ENCODE peak calls at places on chromosome 12, in ten cellular contexts. H is GM13976; M is right atrium auricular region; I is body of pancreas; C is CD8-positive, alpha-beta T cell; A is left lung; F is uterus; W is tibial artery; T is sigmoid colon; V is astrocyte. Y is an unnamed sample.

GRCh38 chr12:132366341-132366861 is 37.0 kb upstream of the GALNT9 start:
- DNase-seq in I (no peak), W (no peak), A (peak), T (peak), H (no peak), V (no peak), C (no peak), M (no peak), F (no peak), Y (no peak)

GRCh38 chr12:70448371-70448770 is 82.3 kb downstream of the KCNMB4 start:
- DNase-seq in F (no peak), M (no peak), C (no peak), T (no peak), A (no peak), H (no peak), I (no peak), V (peak), W (no peak), Y (no peak)

GRCh38 chr12:6872073-6873048 is 742 bp downstream of the SPSB2 start:
- DNase-seq in T (peak), M (peak), F (peak), A (peak), I (peak), H (peak), V (no peak), W (peak), C (peak), Y (peak)

GRCh38 chr12:52082668-52082987 is 3.1 kb downstream of the SMIM41 start:
- DNase-seq in T (no peak), V (no peak), W (no peak), H (peak), A (no peak), C (no peak), I (no peak), F (no peak), M (no peak), Y (no peak)

GRCh38 chr12:512933-513332 is 53.2 kb downstream of the B4GALNT3 start:
- DNase-seq in A (no peak), W (no peak), T (no peak), F (no peak), H (no peak), M (no peak), I (no peak), V (no peak), C (no peak), Y (no peak)

GRCh38 chr12:124296916-124297351 is 2.0 kb downstream of the RFLNA start:
- DNase-seq in H (peak), A (peak), T (no peak), C (no peak), W (no peak), F (no peak), V (no peak), M (no peak), I (no peak), Y (no peak)

GRCh38 chr12:32302218-32302826 is 97.0 kb upstream of the FGD4 start:
- DNase-seq in T (no peak), V (no peak), A (no peak), C (no peak), M (no peak), H (peak), I (no peak), F (no peak), W (no peak), Y (peak)

GRCh38 chr12:85741051-85741450 is 95.2 kb downstream of the RASSF9 start:
- DNase-seq in A (no peak), H (no peak), I (no peak), F (no peak), C (no peak), W (no peak), M (no peak), V (no peak), T (no peak), Y (no peak)

GRCh38 chr12:49478949-49479664 is 59.7 kb upstream of the KCNH3 start:
- DNase-seq in A (no peak), W (no peak), V (no peak), T (no peak), I (no peak), F (no peak), H (no peak), C (no peak), M (no peak), Y (no peak)

GRCh38 chr12:54463034-54463433 is 10.4 kb downstream of the GTSF1 start:
- DNase-seq in T (peak), C (no peak), H (no peak), W (peak), V (peak), A (no peak), F (no peak), I (no peak), M (peak), Y (no peak)

GRCh38 chr12:20513189-20513588 is 144.9 kb downstream of the PDE3A start:
- DNase-seq in V (no peak), C (no peak), T (no peak), A (no peak), M (no peak), W (no peak), I (no peak), F (no peak), H (no peak), Y (no peak)

GRCh38 chr12:80624986-80625530 is 82.4 kb upstream of the MYF6 start:
- DNase-seq in W (no peak), V (no peak), F (no peak), I (no peak), C (no peak), H (no peak), M (no peak), T (no peak), A (no peak), Y (no peak)

GRCh38 chr12:32249701-32250270 is 143.1 kb downstream of the BICD1 start:
- DNase-seq in F (no peak), C (no peak), H (no peak), I (no peak), W (no peak), A (no peak), V (no peak), M (no peak), T (no peak), Y (no peak)

GRCh38 chr12:63991036-63991547 is 146.6 kb downstream of the SRGAP1 start:
- DNase-seq in F (no peak), V (peak), I (no peak), A (no peak), M (no peak), T (no peak), C (no peak), H (no peak), W (no peak), Y (no peak)

GRCh38 chr12:43805857-43806736 is at the start of gene TWF1:
- DNase-seq in A (peak), C (peak), F (peak), V (peak), M (peak), I (peak), T (peak), H (peak), W (peak), Y (peak)

GRCh38 chr12:25982416-25982815 is 23.9 kb downstream of the RASSF8 start:
- DNase-seq in C (no peak), W (no peak), H (no peak), A (no peak), M (no peak), I (no peak), F (no peak), V (no peak), T (no peak), Y (no peak)

GRCh38 chr12:16984484-16984883 is 378.5 kb upstream of the LMO3 start:
- DNase-seq in F (no peak), H (no peak), I (no peak), M (no peak), T (no peak), W (no peak), V (no peak), A (no peak), C (no peak), Y (no peak)

DNA sequence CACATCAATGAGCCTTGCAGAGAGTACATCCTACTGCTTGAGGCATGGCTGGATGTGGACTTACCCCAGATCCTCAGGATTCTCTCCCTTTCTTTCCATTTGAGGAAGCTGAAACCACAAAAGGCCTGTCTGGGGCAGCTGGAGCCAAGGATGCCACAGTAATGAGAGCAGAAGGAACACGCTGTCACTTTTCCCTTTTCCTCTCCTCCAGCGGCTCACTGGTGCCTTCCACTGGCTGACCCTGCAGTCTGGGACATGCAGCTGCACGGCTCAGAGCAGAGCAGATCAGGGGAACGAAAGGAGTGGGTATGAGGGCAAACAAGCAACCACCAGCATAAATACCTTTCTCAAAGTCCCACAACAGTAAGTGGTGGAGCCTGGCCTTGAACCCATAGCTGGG is 78.2 kb downstream of the GAS2L3 start:
- DNase-seq in I (no peak), H (no peak), W (no peak), V (no peak), C (no peak), M (no peak), A (no peak), F (no peak), T (no peak), Y (no peak)
- TF ChIP-seq CTCF in I (no peak), H (no peak), W (no peak), V (no peak), C (no peak), M (no peak), A (no peak), F (no peak), T (no peak), Y (no peak)

GRCh38 chr12:115423546-115423987 is 739.6 kb upstream of the TBX3 start:
- DNase-seq in A (no peak), C (no peak), T (no peak), F (no peak), M (no peak), W (no peak), V (no peak), H (no peak), I (no peak), Y (no peak)

GRCh38 chr12:115419145-115419646 is 735.2 kb upstream of the TBX3 start:
- DNase-seq in M (no peak), T (no peak), V (no peak), F (no peak), A (no peak), H (no peak), C (no peak), W (no peak), I (no peak), Y (no peak)

GRCh38 chr12:115422845-115423545 is 739.0 kb upstream of the TBX3 start:
- DNase-seq in C (no peak), I (no peak), A (no peak), V (no peak), M (no peak), F (no peak), H (no peak), W (no peak), T (no peak), Y (no peak)

GRCh38 chr12:115421796-115422709 is 738.1 kb upstream of the TBX3 start:
- DNase-seq in W (no peak), A (no peak), I (no peak), F (no peak), C (no peak), T (no peak), V (no peak), H (no peak), M (no peak), Y (no peak)

GRCh38 chr12:115421350-115421749 is 737.4 kb upstream of the TBX3 start:
- DNase-seq in T (no peak), I (no peak), C (no peak), W (no peak), H (no peak), M (no peak), F (no peak), V (no peak), A (no peak), Y (no peak)
- TF ChIP-seq CTCF in T (no peak), I (no peak), C (no peak), W (no peak), H (no peak), M (no peak), F (no peak), V (no peak), A (no peak), Y (no peak)

GRCh38 chr12:102118874-102119273 is 1.0 kb downstream of the NUP37 start:
- DNase-seq in T (no peak), I (no peak), A (no peak), H (no peak), M (no peak), V (peak), C (no peak), F (no peak), W (no peak), Y (no peak)

GRCh38 chr12:102120564-102120873 is 536 bp downstream of the PARPBP start:
- DNase-seq in V (no peak), A (no peak), W (no peak), M (no peak), C (no peak), F (no peak), I (no peak), H (no peak), T (no peak), Y (no peak)

GRCh38 chr12:102120886-102121285 is 903 bp downstream of the PARPBP start:
- DNase-seq in C (no peak), M (no peak), I (no peak), H (peak), F (no peak), A (no peak), W (no peak), V (peak), T (no peak), Y (peak)

GRCh38 chr12:102116392-102116791 is 3.5 kb downstream of the NUP37 start:
- DNase-seq in M (no peak), V (no peak), T (no peak), W (no peak), A (no peak), I (no peak), F (no peak), C (no peak), H (no peak), Y (no peak)

GRCh38 chr12:102119674-102120563 is at the start of the genes NUP37 and PARPBP:
- DNase-seq in H (peak), T (peak), A (peak), W (peak), C (peak), F (peak), I (peak), V (peak), M (peak), Y (peak)
- TF ChIP-seq CTCF in H (peak), T (no peak), A (no peak), W (peak), C (no peak), F (peak), I (no peak), V (no peak), M (peak), Y (peak)

DNA sequence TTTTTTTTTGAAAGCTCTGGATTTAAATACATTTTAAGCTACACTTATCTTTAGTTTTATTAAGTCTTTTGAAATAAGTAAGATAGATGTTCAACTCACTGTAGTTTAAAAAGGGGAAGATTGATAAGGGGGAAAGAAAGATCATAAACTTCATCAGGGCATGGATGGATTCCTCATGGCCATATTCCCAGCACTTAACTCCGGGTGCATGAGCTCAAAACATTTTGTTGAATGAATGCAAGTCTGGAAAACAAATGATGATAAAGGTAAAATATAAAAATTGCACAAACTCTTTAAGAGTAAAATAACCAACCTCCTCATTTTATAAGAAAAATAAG is 4.3 kb upstream of the IGF1 start:
- DNase-seq in V (no peak), W (no peak), F (no peak), C (no peak), A (no peak), I (no peak), T (no peak), H (no peak), M (no peak), Y (no peak)
- TF ChIP-seq CTCF in V (no peak), W (no peak), F (no peak), C (peak), A (no peak), I (no peak), T (no peak), H (no peak), M (peak), Y (no peak)

GRCh38 chr12:107411792-107412535 is 273.6 kb upstream of the PWP1 start:
- DNase-seq in I (no peak), C (no peak), V (peak), M (no peak), W (no peak), F (no peak), T (no peak), A (no peak), H (no peak), Y (no peak)

GRCh38 chr12:107418976-107419375 is 266.6 kb upstream of the PWP1 start:
- DNase-seq in C (no peak), M (no peak), T (no peak), F (no peak), I (no peak), H (no peak), A (no peak), V (no peak), W (no peak), Y (no peak)

GRCh38 chr12:107417004-107417403 is 268.6 kb upstream of the PWP1 start:
- DNase-seq in T (no peak), F (no peak), W (no peak), C (no peak), A (no peak), V (no peak), H (no peak), M (no peak), I (no peak), Y (no peak)

GRCh38 chr12:107415834-107416233 is 269.8 kb upstream of the PWP1 start:
- DNase-seq in I (no peak), W (no peak), F (no peak), T (no peak), A (no peak), H (no peak), M (no peak), V (peak), C (no peak), Y (no peak)

GRCh38 chr12:107415066-107415465 is 270.5 kb upstream of the PWP1 start:
- DNase-seq in A (no peak), V (peak), F (no peak), C (no peak), M (no peak), W (no peak), T (no peak), I (no peak), H (no peak), Y (no peak)
- TF ChIP-seq CTCF in A (no peak), V (no peak), F (no peak), C (no peak), M (no peak), W (no peak), T (no peak), I (no peak), H (no peak), Y (no peak)

GRCh38 chr12:121799175-121799841 is 4.5 kb upstream of the SETD1B start:
- DNase-seq in W (peak), V (peak), I (peak), C (peak), F (peak), A (peak), H (peak), M (peak), T (peak), Y (peak)
- TF ChIP-seq CTCF in W (no peak), V (no peak), I (no peak), C (no peak), F (no peak), A (no peak), H (no peak), M (no peak), T (no peak), Y (no peak)

DNA sequence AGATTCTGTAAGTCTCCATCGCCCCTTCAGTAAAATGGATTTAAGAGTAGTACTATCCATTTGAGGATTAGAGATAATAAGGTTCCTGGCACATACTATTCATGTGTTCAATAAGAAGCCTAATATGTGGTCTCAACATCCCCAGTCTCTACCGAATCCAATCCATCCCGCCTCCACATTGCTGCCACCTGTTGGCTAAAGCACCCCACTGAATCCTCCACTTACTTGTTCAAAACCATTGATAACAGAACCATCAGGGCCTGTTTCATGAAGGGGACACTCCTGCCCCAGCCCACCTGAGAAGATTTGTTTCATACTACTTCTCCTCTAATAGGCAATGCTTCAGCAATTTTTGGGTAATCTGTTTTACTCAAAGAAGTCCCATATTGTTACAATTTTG is 147.5 kb downstream of the SLC2A13 start:
- DNase-seq in F (no peak), A (no peak), V (no peak), C (no peak), I (no peak), M (no peak), T (no peak), W (no peak), H (no peak), Y (no peak)
- TF ChIP-seq CTCF in F (no peak), A (no peak), V (no peak), C (no peak), I (no peak), M (no peak), T (no peak), W (no peak), H (no peak), Y (peak)

GRCh38 chr12:29088611-29089219 is 60.4 kb upstream of the FAR2 start:
- DNase-seq in F (no peak), H (peak), M (no peak), I (no peak), A (no peak), V (no peak), W (no peak), T (no peak), C (no peak), Y (peak)
- TF ChIP-seq CTCF in F (no peak), H (peak), M (peak), I (no peak), A (peak), V (peak), W (no peak), T (no peak), C (peak), Y (peak)

GRCh38 chr12:12562585-12563245 is at the start of gene DUSP16:
- DNase-seq in V (peak), F (peak), M (peak), T (peak), H (peak), A (peak), I (peak), C (peak), W (peak), Y (peak)
- TF ChIP-seq CTCF in V (no peak), F (peak), M (peak), T (no peak), H (no peak), A (no peak), I (no peak), C (no peak), W (no peak), Y (peak)

Y was measured in GM10248.